ENCODE peak calls at places on chromosomes 6 and 20, in five cellular contexts. D is CD8-positive, alpha-beta memory T cell; U is fibroblast of lung; I is stomach; J is NB4. N is an unnamed sample.

GRCh38 chr6:31270788-31271640 is 878 bp downstream of the HLA-C start:
- DNase-seq in J (peak), I (peak), U (peak), D (peak), N (no peak)

GRCh38 chr6:131954775-131955107 is 3.6 kb upstream of the CCN2 start:
- DNase-seq in D (no peak), I (peak), U (peak), J (no peak), N (no peak)

GRCh38 chr20:52533401-52533800 is 341.8 kb upstream of the ZFP64 start:
- DNase-seq in D (no peak), I (no peak), U (no peak), J (no peak), N (no peak)

GRCh38 chr6:46684771-46685170 is 2.9 kb upstream of the TDRD6 start:
- DNase-seq in J (no peak), I (no peak), U (peak), D (no peak), N (no peak)

GRCh38 chr6:45445364-45445748 is 67.6 kb upstream of the SUPT3H start:
- DNase-seq in J (no peak), I (no peak), D (no peak), U (no peak), N (no peak)

GRCh38 chr6:38803129-38803528 is 88.0 kb downstream of the DNAH8 start:
- DNase-seq in I (no peak), J (no peak), D (no peak), U (no peak), N (no peak)

GRCh38 chr6:14442250-14442649 is 324.7 kb downstream of the CD83 start:
- DNase-seq in D (no peak), I (no peak), J (peak), U (no peak), N (no peak)

GRCh38 chr6:30156262-30156599 is 4.8 kb downstream of the TRIM10 start:
- DNase-seq in D (no peak), I (no peak), U (peak), J (peak), N (no peak)

GRCh38 chr20:50189681-50190250 is 864 bp upstream of the CEBPB start:
- DNase-seq in D (no peak), J (peak), U (no peak), I (peak), N (no peak)

GRCh38 chr20:11328839-11329238 is 588.9 kb upstream of the BTBD3 start:
- DNase-seq in J (no peak), I (no peak), U (no peak), D (no peak), N (no peak)

GRCh38 chr6:68038815-68039408 is 596.2 kb upstream of the ADGRB3 start:
- DNase-seq in D (no peak), I (no peak), U (no peak), J (no peak), N (no peak)

GRCh38 chr20:13251556-13251955 is 30.5 kb downstream of the ISM1 start:
- DNase-seq in J (no peak), U (no peak), I (no peak), D (no peak), N (no peak)

GRCh38 chr6:42306439-42307140 is 88.9 kb upstream of the MRPS10 start:
- DNase-seq in J (no peak), D (no peak), U (no peak), I (no peak), N (no peak)

GRCh38 chr20:11373391-11373790 is 544.3 kb upstream of the BTBD3 start:
- DNase-seq in J (no peak), D (no peak), U (peak), I (no peak), N (no peak)

GRCh38 chr6:34697904-34698557 is 1.5 kb upstream of the ILRUN start:
- DNase-seq in D (no peak), I (no peak), U (no peak), J (peak), N (no peak)

GRCh38 chr6:149843051-149843633 is 21.0 kb downstream of the LRP11 start:
- DNase-seq in U (no peak), J (no peak), D (no peak), I (no peak), N (no peak)

GRCh38 chr20:51739722-51740249 is 28.4 kb downstream of the ATP9A start:
- DNase-seq in I (no peak), U (no peak), D (no peak), J (no peak), N (no peak)

GRCh38 chr6:17472653-17473183 is 79.3 kb downstream of the CAP2 start:
- DNase-seq in J (no peak), D (no peak), U (peak), I (no peak), N (no peak)

GRCh38 chr6:138109042-138109997 is 2.1 kb upstream of the PERP start:
- DNase-seq in I (peak), D (peak), U (peak), J (peak), N (peak)

GRCh38 chr20:25149986-25150385 is 45.5 kb upstream of the ENTPD6 start:
- DNase-seq in D (no peak), I (no peak), U (peak), J (no peak), N (no peak)

GRCh38 chr20:50372770-50373088 is 137.5 kb upstream of the PTPN1 start:
- DNase-seq in U (no peak), D (no peak), J (no peak), I (no peak), N (no peak)

GRCh38 chr6:106114492-106114891 is 28.4 kb downstream of the PRDM1 start:
- DNase-seq in I (no peak), J (no peak), D (no peak), U (no peak), N (no peak)

GRCh38 chr20:35615667-35616464 is at the start of gene SPAG4:
- DNase-seq in U (peak), D (peak), I (peak), J (peak), N (no peak)

GRCh38 chr6:11730645-11731044 is 48.0 kb downstream of the ADTRP start:
- DNase-seq in U (no peak), I (no peak), D (no peak), J (peak), N (peak)

DNA sequence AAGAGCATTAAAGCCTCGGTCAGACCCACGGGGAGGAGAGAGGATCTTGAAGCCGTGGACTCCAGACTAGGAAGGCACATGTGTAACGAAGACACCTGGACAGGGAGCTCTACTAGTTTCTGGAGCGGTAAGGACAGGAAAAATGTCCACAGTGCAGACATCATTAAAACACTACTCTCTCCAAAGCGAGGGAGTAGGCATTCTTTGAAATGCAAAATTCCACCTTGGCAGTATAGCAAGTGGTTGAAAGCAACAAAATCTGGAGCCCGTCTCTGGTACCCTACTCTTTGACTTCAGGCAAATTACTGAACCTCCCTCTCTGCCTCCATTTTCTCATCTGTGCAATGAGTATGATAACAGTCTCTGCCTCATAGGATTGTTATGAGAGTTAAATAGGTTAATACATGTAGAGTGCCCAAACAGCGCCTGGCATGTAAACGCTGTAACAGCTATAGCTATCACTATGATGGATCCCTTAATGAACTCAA is 408 bp upstream of the CRIP3 start:
- DNase-seq in D (no peak), U (no peak), J (no peak), I (no peak), N (no peak)
- H3K4me3 ChIP-seq in D (peak), U (no peak), J (no peak), I (peak), N (no peak)

GRCh38 chr20:53582574-53583351 is 10.9 kb downstream of the ZNF217 start:
- DNase-seq in J (peak), I (peak), D (no peak), U (peak), N (no peak)
- H3K4me3 ChIP-seq in J (no peak), I (peak), D (peak), U (peak), N (peak)

GRCh38 chr6:90610671-90611542 is 24.0 kb upstream of the MAP3K7 start:
- DNase-seq in J (peak), D (peak), I (no peak), U (peak), N (peak)

GRCh38 chr6:90611543-90611864 is 24.6 kb upstream of the MAP3K7 start:
- DNase-seq in J (no peak), I (no peak), D (no peak), U (no peak), N (no peak)

GRCh38 chr6:90610291-90610670 is 23.4 kb upstream of the MAP3K7 start:
- DNase-seq in U (no peak), D (no peak), I (no peak), J (no peak), N (no peak)

DNA sequence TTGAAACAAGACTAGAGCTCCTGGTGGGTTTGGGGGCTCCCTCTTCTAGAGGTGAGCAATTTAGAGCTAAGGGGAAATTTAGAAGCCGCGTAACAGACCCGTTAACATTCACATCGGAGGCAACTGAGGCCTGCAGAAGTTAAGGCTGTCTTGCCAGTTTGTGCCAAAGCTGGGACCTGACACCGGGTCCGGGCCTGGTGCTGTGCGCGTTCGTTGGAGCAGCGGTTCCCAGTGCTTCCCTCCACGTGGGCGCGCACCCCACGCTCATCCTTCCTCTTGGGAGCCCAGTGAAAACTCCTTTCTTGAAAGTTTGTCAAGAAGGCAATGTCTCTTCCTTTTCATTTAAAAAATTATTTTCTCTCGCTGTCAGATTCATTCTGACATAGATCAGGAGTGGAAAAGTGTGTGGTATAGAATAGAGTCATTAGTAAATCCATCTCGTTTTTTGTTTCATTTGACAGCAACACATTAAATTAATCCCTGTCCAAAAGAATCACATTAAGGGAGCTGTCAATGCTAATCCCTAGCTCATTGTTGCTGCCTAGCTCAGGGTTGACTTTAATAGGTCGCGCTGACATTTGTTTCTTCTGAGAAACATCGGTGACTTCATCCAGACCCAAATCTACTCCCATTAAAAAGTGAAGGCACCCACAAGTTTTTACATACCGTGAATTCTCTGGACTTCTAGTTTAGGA is 25.3 kb upstream of the MAP3K7 start:
- DNase-seq in D (no peak), J (no peak), U (no peak), I (no peak), N (no peak)
- H3K4me3 ChIP-seq in D (no peak), J (no peak), U (no peak), I (no peak), N (no peak)

GRCh38 chr6:160768101-160768500 is 66.1 kb downstream of the PLG start:
- DNase-seq in J (no peak), U (no peak), I (no peak), D (no peak), N (no peak)

GRCh38 chr6:160767647-160768019 is 65.6 kb downstream of the PLG start:
- DNase-seq in U (no peak), D (no peak), J (no peak), I (no peak), N (no peak)

GRCh38 chr6:160766657-160767018 is 64.6 kb downstream of the PLG start:
- DNase-seq in I (no peak), J (no peak), U (no peak), D (no peak), N (no peak)

GRCh38 chr6:160765412-160765811 is 63.4 kb downstream of the PLG start:
- DNase-seq in J (no peak), U (no peak), D (no peak), I (no peak), N (no peak)

GRCh38 chr6:160767019-160767646 is 65.1 kb downstream of the PLG start:
- DNase-seq in I (peak), J (no peak), U (peak), D (peak), N (no peak)
- H3K4me3 ChIP-seq in I (peak), J (no peak), U (peak), D (no peak), N (no peak)

DNA sequence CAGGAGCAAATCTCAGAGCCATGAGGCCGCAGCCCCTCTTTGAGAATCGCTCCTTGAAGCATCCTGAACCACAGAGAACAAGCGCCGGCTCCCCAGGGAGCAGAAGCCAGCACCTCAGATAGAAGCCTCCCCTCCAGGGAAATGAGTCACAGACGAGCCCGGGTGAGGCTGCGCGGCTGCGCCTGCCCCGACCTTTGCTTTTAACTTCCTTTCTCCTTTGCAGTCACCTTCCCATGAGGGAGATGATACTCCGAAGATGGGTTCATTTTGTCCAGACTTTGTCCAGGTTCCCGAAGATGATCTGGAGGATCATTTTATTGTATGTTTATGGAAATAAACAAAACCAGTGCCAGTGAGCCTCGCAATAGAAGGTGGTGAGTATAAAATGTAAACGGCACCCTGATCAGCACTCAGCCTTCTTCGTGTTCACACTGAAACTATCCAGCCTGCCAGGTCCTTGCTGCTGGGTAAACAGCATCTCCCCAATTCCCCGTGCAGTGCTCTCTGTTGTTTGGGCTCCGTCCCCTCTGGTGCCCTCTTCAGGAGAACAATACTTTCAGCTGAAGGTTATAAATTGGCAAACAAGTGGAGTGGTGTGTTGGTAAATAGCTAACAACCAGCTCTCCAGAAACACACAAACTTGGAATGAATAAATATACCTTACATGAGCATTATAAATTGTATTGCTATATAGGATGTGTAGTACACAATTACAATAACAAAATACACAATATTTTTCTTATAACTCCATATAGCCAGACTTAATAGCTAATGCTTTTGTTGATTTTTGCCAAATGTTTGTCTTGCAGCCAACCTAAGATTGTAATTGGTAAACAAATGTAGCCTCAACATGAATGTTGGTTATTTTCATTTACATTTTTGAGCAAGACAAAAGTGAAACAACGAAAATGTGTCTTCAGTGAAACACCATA is 41.4 kb upstream of the TMEM181 start:
- DNase-seq in I (peak), J (peak), U (peak), D (peak), N (peak)
- H3K4me3 ChIP-seq in I (peak), J (peak), U (peak), D (peak), N (peak)

GRCh38 chr20:21396045-21396893 is 1.1 kb downstream of the NKX2-4 start:
- DNase-seq in J (no peak), D (peak), U (no peak), I (no peak), N (no peak)

GRCh38 chr20:21396921-21397340 is 395 bp downstream of the NKX2-4 start:
- DNase-seq in I (no peak), J (no peak), D (peak), U (no peak), N (no peak)

GRCh38 chr20:21395039-21395665 is 2.2 kb downstream of the NKX2-4 start:
- DNase-seq in I (no peak), J (no peak), U (no peak), D (no peak), N (no peak)

GRCh38 chr20:21394120-21394519 is 3.2 kb downstream of the NKX2-4 start:
- DNase-seq in J (no peak), D (no peak), I (no peak), U (no peak), N (no peak)

GRCh38 chr20:21395666-21396044 is 1.7 kb downstream of the NKX2-4 start:
- DNase-seq in D (peak), U (peak), I (no peak), J (no peak), N (peak)
- H3K4me3 ChIP-seq in D (no peak), U (no peak), I (peak), J (no peak), N (no peak)

GRCh38 chr6:103000686-103001085 is 1607.2 kb downstream of the GRIK2 start:
- DNase-seq in D (no peak), I (no peak), J (no peak), U (no peak), N (no peak)
- H3K4me3 ChIP-seq in D (no peak), I (no peak), J (no peak), U (no peak), N (no peak)